ENCODE peak calls at places on chromosomes 11 and 22, in seven cellular contexts. L is HCT116, O is IMR-90, I is astrocyte, B is SK-N-SH, T is fibroblast of lung, C is neuronal stem cell. D is an unnamed sample.

GRCh38 chr22:31980628-31981027 is 36.3 kb downstream of the YWHAH start:
- DNase-seq in I (no peak), C (no peak), L (no peak), O (no peak), T (no peak), B (no peak), D (no peak)

GRCh38 chr11:75654314-75654713 is 14.5 kb downstream of the MAP6 start:
- DNase-seq in I (peak; percentile 87), L (no peak), C (no peak), O (peak; percentile 84), T (peak; percentile 90), B (no peak), D (no peak)

GRCh38 chr11:36361472-36361871 is 65.4 kb downstream of the PRR5L start:
- DNase-seq in I (peak; percentile 57), T (peak; percentile 63), O (no peak), L (no peak), B (no peak), C (no peak), D (no peak)

GRCh38 chr11:71451596-71452353 is 1.2 kb upstream of the NADSYN1 start:
- DNase-seq in B (no peak), T (no peak), C (no peak), O (no peak), I (no peak), L (no peak), D (peak; percentile 78)

GRCh38 chr11:73308963-73309960 is 1.2 kb downstream of the ARHGEF17 start:
- DNase-seq in L (peak; percentile 55), I (peak; percentile 95), B (no peak), O (peak; percentile 96), T (peak; percentile 98), C (peak; percentile 78), D (peak; percentile 97)

GRCh38 chr11:111361874-111362273 is 17.2 kb downstream of the POU2AF1 start:
- DNase-seq in B (no peak), I (no peak), T (no peak), O (no peak), C (no peak), L (no peak), D (no peak)

GRCh38 chr11:61642162-61642561 is 38.0 kb upstream of the DAGLA start:
- DNase-seq in T (no peak), O (no peak), C (no peak), I (no peak), B (no peak), L (no peak), D (no peak)

GRCh38 chr11:70490208-70490607 is 91.9 kb downstream of the CTTN start:
- DNase-seq in T (no peak), B (no peak), O (no peak), I (no peak), L (no peak), C (no peak), D (no peak)

GRCh38 chr11:67629386-67630229 is at the start of gene NUDT8:
- DNase-seq in O (peak; percentile 68), B (peak; percentile 87), C (peak; percentile 84), L (peak; percentile 63), I (peak; percentile 44), T (peak; percentile 66), D (peak; percentile 92)

GRCh38 chr11:93986716-93987115 is 34.4 kb upstream of the HEPHL1 start:
- DNase-seq in I (peak; percentile 48), L (peak; percentile 8), O (peak; percentile 10), C (no peak), B (no peak), T (peak; percentile 50), D (peak; percentile 5)

GRCh38 chr11:1335811-1336761 is 26.7 kb upstream of the TOLLIP start:
- DNase-seq in L (no peak), C (peak; percentile 77), B (peak; percentile 84), I (peak; percentile 43), T (peak; percentile 59), O (peak; percentile 71), D (peak; percentile 81)
- H3K4me2 ChIP-seq in L (peak overlapping the region; percentile 78), C (peak overlapping the region; percentile 84), B (peak overlapping the region; percentile 69), I (peak overlapping the region; percentile 80), T (peak overlapping the region; percentile 85), O (peak overlapping the region; percentile 98), D (peak overlapping the region; percentile 56)

GRCh38 chr22:45072322-45072903 is 62.6 kb upstream of the PHF21B start:
- DNase-seq in B (no peak), L (peak; percentile 77), T (peak; percentile 87), C (no peak), I (peak; percentile 79), O (peak; percentile 81), D (peak; percentile 91)
- H3K9ac ChIP-seq in B (no peak overlapping the region), L (peak overlapping the region; percentile 51), T (no peak overlapping the region), C (no peak overlapping the region), I (peak overlapping the region; percentile 51), O (no peak overlapping the region), D (peak overlapping the region; percentile 41)

GRCh38 chr11:82976786-82977185 is 75.2 kb downstream of the DDIAS start:
- DNase-seq in T (no peak), I (no peak), B (no peak), L (no peak), O (no peak), C (no peak), D (no peak)
- H3K4me2 ChIP-seq in T (no peak overlapping the region), I (no peak overlapping the region), B (no peak overlapping the region), L (no peak overlapping the region), O (no peak overlapping the region), C (no peak overlapping the region), D (no peak overlapping the region)

DNA sequence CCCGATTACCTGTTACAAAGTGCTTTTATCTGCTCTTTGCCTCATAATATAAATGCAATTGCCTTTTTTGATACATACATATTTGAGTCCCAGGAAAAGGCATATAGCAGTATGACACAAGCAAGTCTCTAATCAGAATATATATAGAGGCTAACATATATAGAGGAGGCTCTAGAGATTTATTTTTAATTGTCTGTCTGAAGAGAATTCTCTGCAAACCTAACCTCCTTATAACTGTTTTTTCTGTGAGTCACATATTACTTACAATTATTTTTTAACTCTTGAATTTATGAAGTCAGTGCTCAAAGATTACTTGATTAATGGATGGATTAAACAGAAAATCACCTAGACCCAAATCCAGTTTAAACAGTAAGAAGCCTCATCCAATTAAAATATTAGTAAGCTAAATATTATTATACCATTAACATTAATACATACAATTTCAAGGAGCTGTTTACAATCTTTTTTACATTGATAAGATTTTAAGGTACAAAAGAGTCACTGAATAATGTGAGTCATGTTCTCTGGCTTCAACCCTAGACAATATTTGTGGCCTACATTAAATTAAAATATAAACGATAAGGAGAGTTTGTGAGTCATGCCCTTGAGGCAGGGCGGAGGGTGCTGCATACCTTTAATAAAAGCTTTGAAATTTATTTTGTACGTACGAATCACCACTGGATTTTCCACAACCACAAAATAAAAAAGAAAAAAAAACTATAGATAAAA is 19.2 kb upstream of the MMP13 start:
- DNase-seq in O (peak; percentile 84), B (no peak), T (peak; percentile 92), I (peak; percentile 89), C (no peak), L (no peak), D (no peak)
- H3K9ac ChIP-seq in O (no peak overlapping the region), B (no peak overlapping the region), T (no peak overlapping the region), I (no peak overlapping the region), C (no peak overlapping the region), L (no peak overlapping the region), D (no peak overlapping the region)

GRCh38 chr22:19420321-19420720 is 11.2 kb downstream of the HIRA start:
- DNase-seq in B (no peak), O (no peak), C (no peak), T (no peak), L (no peak), I (no peak), D (no peak)
- H3K4me2 ChIP-seq in B (no peak overlapping the region), O (no peak overlapping the region), C (no peak overlapping the region), T (no peak overlapping the region), L (no peak overlapping the region), I (no peak overlapping the region), D (no peak overlapping the region)

GRCh38 chr11:117532568-117532967 is 204.9 kb downstream of the CEP164 start:
- DNase-seq in L (no peak), C (no peak), O (no peak), T (no peak), B (no peak), I (no peak), D (no peak)

GRCh38 chr11:117535870-117536411 is 208.3 kb downstream of the CEP164 start:
- DNase-seq in B (no peak), C (no peak), L (no peak), O (no peak), T (no peak), I (no peak), D (no peak)

GRCh38 chr11:117538256-117538655 is 210.6 kb downstream of the CEP164 start:
- DNase-seq in O (no peak), B (no peak), I (no peak), L (no peak), C (no peak), T (no peak), D (no peak)

GRCh38 chr11:117538731-117539130 is 211.1 kb downstream of the CEP164 start:
- DNase-seq in T (no peak), O (no peak), I (no peak), L (no peak), C (peak; percentile 27), B (peak; percentile 76), D (no peak)

GRCh38 chr11:117535201-117535869 is 207.7 kb downstream of the CEP164 start:
- DNase-seq in I (no peak), T (no peak), L (no peak), O (no peak), C (no peak), B (peak; percentile 70), D (no peak)
- H3K9ac ChIP-seq in I (no peak overlapping the region), T (no peak overlapping the region), L (no peak overlapping the region), O (no peak overlapping the region), C (no peak overlapping the region), B (no peak overlapping the region), D (no peak overlapping the region)

GRCh38 chr11:12942157-12942556 is 67.0 kb upstream of the RASSF10 start:
- DNase-seq in I (peak; percentile 90), L (no peak), O (no peak), B (no peak), C (no peak), T (peak; percentile 93), D (no peak)
- H3K4me2 ChIP-seq in I (peak overlapping the region; percentile 74), L (no peak overlapping the region), O (no peak overlapping the region), B (no peak overlapping the region), C (no peak overlapping the region), T (no peak overlapping the region), D (no peak overlapping the region)

GRCh38 chr11:117230286-117230961 is 1.4 kb downstream of the PCSK7 start:
- DNase-seq in B (no peak), T (peak; percentile 48), L (no peak), O (peak; percentile 51), I (no peak), C (no peak), D (no peak)
- H3K9ac ChIP-seq in B (peak overlapping the region; percentile 87), T (no peak overlapping the region), L (peak overlapping the region; percentile 82), O (peak overlapping the region; percentile 55), I (peak overlapping the region; percentile 90), C (no peak overlapping the region), D (peak overlapping the region; percentile 11)

DNA sequence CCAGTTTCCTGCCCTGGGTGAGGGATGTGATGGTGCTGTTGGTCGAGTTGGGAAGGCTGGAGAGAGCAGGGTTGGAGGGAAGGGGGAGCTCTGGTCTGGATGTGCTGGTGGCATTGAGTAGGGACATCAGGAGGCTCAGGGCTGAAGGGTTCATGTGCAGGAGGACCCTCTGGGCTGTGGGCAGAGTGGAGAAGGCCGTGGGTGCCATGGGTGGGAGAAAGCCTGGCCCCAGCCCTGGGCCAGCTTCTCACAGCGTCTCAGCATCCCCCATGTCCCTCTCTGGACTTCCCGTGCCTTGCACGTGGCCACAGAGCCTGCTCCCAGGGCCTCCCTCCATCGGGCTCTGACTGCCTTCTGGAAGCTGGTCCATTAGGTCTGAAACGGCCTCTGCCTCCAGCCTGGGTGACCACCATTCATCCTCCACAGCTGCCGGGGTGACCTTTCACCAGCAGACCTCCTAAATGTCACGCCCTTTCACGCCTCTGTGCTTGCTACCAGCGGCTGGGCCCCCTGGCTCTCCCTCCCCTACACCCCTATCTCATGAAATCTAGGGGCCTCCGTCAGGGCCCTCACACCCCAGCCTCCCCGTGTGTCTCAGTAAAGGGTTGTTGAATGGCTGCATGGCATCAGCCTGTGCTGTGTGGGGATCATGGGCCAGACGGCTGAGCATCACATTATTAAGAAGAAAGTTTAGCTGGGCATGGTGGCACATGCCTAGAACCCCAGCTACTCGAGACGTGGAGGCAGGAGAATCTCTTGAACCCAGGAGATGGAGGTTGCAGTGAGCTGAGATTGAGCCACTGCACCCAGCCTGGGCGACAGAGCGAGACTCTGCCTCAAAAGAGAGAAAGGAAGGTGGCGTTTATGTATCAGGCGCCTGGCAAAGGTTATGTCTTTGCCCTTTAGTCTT is 25.5 kb downstream of the MYO7A start:
- DNase-seq in B (no peak), L (no peak), T (no peak), I (no peak), C (no peak), O (no peak), D (no peak)
- H3K4me2 ChIP-seq in B (no peak overlapping the region), L (no peak overlapping the region), T (no peak overlapping the region), I (no peak overlapping the region), C (no peak overlapping the region), O (no peak overlapping the region), D (no peak overlapping the region)